ENCODE peak calls at places on chromosomes 7 and 10, in eight cellular contexts. One of them, this sample, is unnamed.

GRCh38 chr10:121129266-121129665 is 278.1 kb downstream of the WDR11 start:
- DNase-seq in HAP-1: no peak
- DNase-seq in activated CD8-positive, alpha-beta T cell treated with anti-CD3 and anti-CD28 coated beads, Interleukin-2, amount 10 ng/mL, durations not matched to agents 7 days and 5 days: no peak
- DNase-seq in T1000: no peak
- DNase-seq in T-helper 17 cell: no peak
- DNase-seq in SW480: no peak
- DNase-seq in H54: no peak
- DNase-seq in iPS-NIHi11: no peak
- DNase-seq in this sample: no peak

GRCh38 chr7:134527979-134528371 is 608 bp downstream of the AKR1B10 start:
- DNase-seq in HAP-1: no peak
- DNase-seq in activated CD8-positive, alpha-beta T cell treated with anti-CD3 and anti-CD28 coated beads, Interleukin-2, amount 10 ng/mL, durations not matched to agents 7 days and 5 days: no peak
- DNase-seq in T1000: no peak
- DNase-seq in T-helper 17 cell: no peak
- DNase-seq in SW480: no peak
- DNase-seq in H54: no peak
- DNase-seq in iPS-NIHi11: peak; percentile 31
- DNase-seq in this sample: no peak

GRCh38 chr10:30002438-30003266 is 56.7 kb downstream of the JCAD start:
- DNase-seq in HAP-1: peak; percentile 38
- DNase-seq in activated CD8-positive, alpha-beta T cell treated with anti-CD3 and anti-CD28 coated beads, Interleukin-2, amount 10 ng/mL, durations not matched to agents 7 days and 5 days: peak; percentile 78
- DNase-seq in T1000: peak; percentile 44
- DNase-seq in T-helper 17 cell: peak; percentile 17
- DNase-seq in SW480: peak; percentile 59
- DNase-seq in H54: peak; percentile 68
- DNase-seq in iPS-NIHi11: peak; percentile 88
- DNase-seq in this sample: peak; percentile 43

GRCh38 chr10:109978481-109978880 is 29.3 kb upstream of the ADD3 start:
- DNase-seq in HAP-1: peak; percentile 28
- DNase-seq in activated CD8-positive, alpha-beta T cell treated with anti-CD3 and anti-CD28 coated beads, Interleukin-2, amount 10 ng/mL, durations not matched to agents 7 days and 5 days: peak; percentile 73
- DNase-seq in T1000: peak; percentile 27
- DNase-seq in T-helper 17 cell: peak; percentile 40
- DNase-seq in SW480: no peak
- DNase-seq in H54: no peak
- DNase-seq in iPS-NIHi11: peak; percentile 59
- DNase-seq in this sample: no peak

GRCh38 chr7:140294454-140294853 is 103.9 kb downstream of the SLC37A3 start:
- DNase-seq in HAP-1: no peak
- DNase-seq in activated CD8-positive, alpha-beta T cell treated with anti-CD3 and anti-CD28 coated beads, Interleukin-2, amount 10 ng/mL, durations not matched to agents 7 days and 5 days: no peak
- DNase-seq in T1000: no peak
- DNase-seq in T-helper 17 cell: no peak
- DNase-seq in SW480: peak; percentile 20
- DNase-seq in H54: no peak
- DNase-seq in iPS-NIHi11: no peak
- DNase-seq in this sample: no peak

GRCh38 chr7:18535811-18536413 is 40.4 kb downstream of the HDAC9 start:
- DNase-seq in HAP-1: peak; percentile 43
- DNase-seq in activated CD8-positive, alpha-beta T cell treated with anti-CD3 and anti-CD28 coated beads, Interleukin-2, amount 10 ng/mL, durations not matched to agents 7 days and 5 days: no peak
- DNase-seq in T1000: no peak
- DNase-seq in T-helper 17 cell: no peak
- DNase-seq in SW480: no peak
- DNase-seq in H54: no peak
- DNase-seq in iPS-NIHi11: no peak
- DNase-seq in this sample: no peak

GRCh38 chr7:2220954-2221353 is 11.8 kb downstream of the MAD1L1 start:
- DNase-seq in HAP-1: no peak
- DNase-seq in activated CD8-positive, alpha-beta T cell treated with anti-CD3 and anti-CD28 coated beads, Interleukin-2, amount 10 ng/mL, durations not matched to agents 7 days and 5 days: no peak
- DNase-seq in T1000: no peak
- DNase-seq in T-helper 17 cell: no peak
- DNase-seq in SW480: no peak
- DNase-seq in H54: no peak
- DNase-seq in iPS-NIHi11: no peak
- DNase-seq in this sample: no peak

GRCh38 chr10:62805139-62806092 is 896 bp downstream of the ADO start:
- DNase-seq in HAP-1: peak; percentile 22
- DNase-seq in activated CD8-positive, alpha-beta T cell treated with anti-CD3 and anti-CD28 coated beads, Interleukin-2, amount 10 ng/mL, durations not matched to agents 7 days and 5 days: peak; percentile 64
- DNase-seq in T1000: no peak
- DNase-seq in T-helper 17 cell: no peak
- DNase-seq in SW480: peak; percentile 54
- DNase-seq in H54: no peak
- DNase-seq in iPS-NIHi11: peak; percentile 48
- DNase-seq in this sample: peak; percentile 28

GRCh38 chr10:97083228-97083860 is 102.4 kb downstream of the SLIT1 start:
- DNase-seq in HAP-1: no peak
- DNase-seq in activated CD8-positive, alpha-beta T cell treated with anti-CD3 and anti-CD28 coated beads, Interleukin-2, amount 10 ng/mL, durations not matched to agents 7 days and 5 days: no peak
- DNase-seq in T1000: no peak
- DNase-seq in T-helper 17 cell: no peak
- DNase-seq in SW480: no peak
- DNase-seq in H54: no peak
- DNase-seq in iPS-NIHi11: no peak
- DNase-seq in this sample: no peak

GRCh38 chr7:94087664-94088352 is 83.7 kb upstream of the BET1 start:
- DNase-seq in HAP-1: peak; percentile 72
- DNase-seq in activated CD8-positive, alpha-beta T cell treated with anti-CD3 and anti-CD28 coated beads, Interleukin-2, amount 10 ng/mL, durations not matched to agents 7 days and 5 days: peak; percentile 70
- DNase-seq in T1000: peak; percentile 3
- DNase-seq in T-helper 17 cell: no peak
- DNase-seq in SW480: peak; percentile 88
- DNase-seq in H54: peak; percentile 40
- DNase-seq in iPS-NIHi11: peak; percentile 72
- DNase-seq in this sample: peak; percentile 73

GRCh38 chr10:35464805-35465456 is 128.6 kb downstream of the CCNY start:
- DNase-seq in HAP-1: peak; percentile 98
- DNase-seq in activated CD8-positive, alpha-beta T cell treated with anti-CD3 and anti-CD28 coated beads, Interleukin-2, amount 10 ng/mL, durations not matched to agents 7 days and 5 days: no peak
- DNase-seq in T1000: no peak
- DNase-seq in T-helper 17 cell: no peak
- DNase-seq in SW480: no peak
- DNase-seq in H54: no peak
- DNase-seq in iPS-NIHi11: no peak
- DNase-seq in this sample: no peak

This sample was measured in NCI-H345.